ENCODE peak calls at places on chromosome 20, in four cellular contexts. W is WTC11, E is HepG2, S is K562. K is an unnamed sample.

GRCh38 chr20:35000922-35001595 is 45.4 kb downstream of the MYH7B start:
- DNase-seq in W (no peak), E (no peak), S (no peak), K (no peak)

GRCh38 chr20:23065438-23066201 is 16.1 kb upstream of the THBD start:
- DNase-seq in W (no peak), E (peak), S (no peak), K (no peak)

GRCh38 chr20:9112541-9113515 is 43.9 kb downstream of the PLCB4 start:
- DNase-seq in W (no peak), E (no peak), S (no peak), K (no peak)

GRCh38 chr20:57030611-57031600 is 235.5 kb downstream of the BMP7 start:
- DNase-seq in W (no peak), E (no peak), S (no peak), K (no peak)

GRCh38 chr20:36384022-36384619 is 78.0 kb downstream of the DLGAP4 start:
- DNase-seq in W (peak), E (peak), S (peak), K (peak)

GRCh38 chr20:25058051-25058796 is at the start of gene ACSS1:
- DNase-seq in W (peak), E (no peak), S (peak), K (peak)

GRCh38 chr20:18057106-18057993 is at the start of gene OVOL2:
- DNase-seq in W (peak), E (no peak), S (peak), K (no peak)

GRCh38 chr20:37968726-37969401 is 64.4 kb downstream of the TTI1 start:
- DNase-seq in W (no peak), E (no peak), S (no peak), K (no peak)

GRCh38 chr20:8860011-8860495 is 208.8 kb upstream of the PLCB4 start:
- DNase-seq in W (no peak), E (no peak), S (no peak), K (no peak)

GRCh38 chr20:21396921-21397340 is 395 bp downstream of the NKX2-4 start:
- DNase-seq in W (peak), E (no peak), S (no peak), K (peak)

GRCh38 chr20:35663813-35664543 is 722 bp downstream of the CPNE1 start:
- DNase-seq in W (peak), E (peak), S (peak), K (peak)

GRCh38 chr20:48338717-48339116 is 489.1 kb downstream of the PREX1 start:
- DNase-seq in W (no peak), E (no peak), S (no peak), K (no peak)

GRCh38 chr20:44594730-44595129 is 12.4 kb downstream of the PKIG start:
- DNase-seq in W (no peak), E (no peak), S (no peak), K (no peak)

GRCh38 chr20:56630086-56630493 is 984 bp downstream of the TFAP2C start:
- DNase-seq in W (peak), E (no peak), S (peak), K (peak)

GRCh38 chr20:54122189-54122588 is 51.6 kb downstream of the CYP24A1 start:
- DNase-seq in W (no peak), E (no peak), S (no peak), K (no peak)

GRCh38 chr20:24785141-24785924 is 163.7 kb upstream of the CST7 start:
- DNase-seq in W (no peak), E (no peak), S (no peak), K (no peak)

GRCh38 chr20:33843854-33844253 is 32.7 kb downstream of the CHMP4B start:
- DNase-seq in W (no peak), E (no peak), S (peak), K (no peak)

GRCh38 chr20:24957326-24957996 is 8.4 kb downstream of the CST7 start:
- DNase-seq in W (no peak), E (no peak), S (no peak), K (no peak)

DNA sequence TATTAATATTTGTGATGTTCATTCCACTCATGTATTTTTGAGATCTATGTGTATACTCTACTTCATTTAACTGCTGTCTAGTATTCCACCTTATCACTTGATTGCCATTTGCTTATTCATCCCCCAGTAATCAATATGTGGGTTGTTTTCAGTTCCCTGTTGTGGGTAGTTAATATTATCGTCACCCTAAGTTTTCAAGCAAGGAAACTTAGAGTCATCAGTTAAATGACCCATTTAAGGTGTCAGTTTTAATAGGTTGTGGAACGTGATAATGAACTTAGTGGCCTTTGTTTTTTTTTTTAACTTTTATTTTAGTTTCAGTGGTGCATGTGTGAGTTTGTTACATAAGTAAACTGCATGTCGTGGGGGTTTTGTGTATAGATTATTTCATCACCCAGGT is 90.3 kb downstream of the SLC24A3 start:
- DNase-seq in W (no peak), E (no peak), S (no peak), K (no peak)
- TF ChIP-seq SP1 in W (no peak), E (no peak), S (no peak), K (no peak)

GRCh38 chr20:50821257-50821921 is 26.5 kb downstream of the BCAS4 start:
- DNase-seq in W (no peak), E (no peak), S (no peak), K (no peak)

GRCh38 chr20:50821994-50822393 is 27.1 kb downstream of the BCAS4 start:
- DNase-seq in W (no peak), E (no peak), S (no peak), K (no peak)

GRCh38 chr20:50823319-50823718 is 28.5 kb downstream of the BCAS4 start:
- DNase-seq in W (no peak), E (no peak), S (no peak), K (no peak)

GRCh38 chr20:50826121-50826520 is 31.3 kb downstream of the BCAS4 start:
- DNase-seq in W (no peak), E (no peak), S (no peak), K (no peak)

DNA sequence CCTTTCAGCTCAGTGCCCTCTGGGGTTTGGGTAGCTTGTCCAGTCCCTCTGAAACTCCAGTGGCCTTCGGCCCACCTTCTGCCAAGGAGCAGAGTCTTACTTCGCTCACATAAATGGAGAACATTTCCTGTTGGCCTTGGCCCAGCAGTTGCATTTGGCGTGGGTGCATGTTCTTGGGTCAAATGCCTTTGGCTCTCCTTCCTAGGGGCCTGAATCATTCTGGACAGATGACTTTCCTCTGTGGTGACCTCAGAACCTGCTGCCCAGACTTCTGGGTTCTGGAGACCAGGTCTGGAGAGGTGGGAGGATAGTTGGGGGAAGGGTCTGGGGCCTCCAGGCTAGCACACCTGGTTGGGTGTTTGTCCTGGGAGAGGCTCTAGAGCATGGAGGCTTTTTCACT is 29.3 kb downstream of the BCAS4 start:
- DNase-seq in W (no peak), E (no peak), S (no peak), K (no peak)
- TF ChIP-seq ELF4 in W (no peak), E (no peak), S (no peak), K (no peak)

GRCh38 chr20:50464725-50465650 is 45.2 kb upstream of the PTPN1 start:
- DNase-seq in W (no peak), E (peak), S (no peak), K (no peak)

GRCh38 chr20:50467618-50468373 is 42.4 kb upstream of the PTPN1 start:
- DNase-seq in W (peak), E (peak), S (peak), K (peak)

GRCh38 chr20:50460608-50461268 is 49.4 kb upstream of the PTPN1 start:
- DNase-seq in W (peak), E (peak), S (peak), K (peak)

GRCh38 chr20:50462093-50462685 is 48.0 kb upstream of the PTPN1 start:
- DNase-seq in W (no peak), E (no peak), S (no peak), K (no peak)

GRCh38 chr20:50464026-50464724 is 46.0 kb upstream of the PTPN1 start:
- DNase-seq in W (peak), E (peak), S (peak), K (peak)
- TF ChIP-seq SP1 in W (no peak), E (no peak), S (peak), K (no peak)

DNA sequence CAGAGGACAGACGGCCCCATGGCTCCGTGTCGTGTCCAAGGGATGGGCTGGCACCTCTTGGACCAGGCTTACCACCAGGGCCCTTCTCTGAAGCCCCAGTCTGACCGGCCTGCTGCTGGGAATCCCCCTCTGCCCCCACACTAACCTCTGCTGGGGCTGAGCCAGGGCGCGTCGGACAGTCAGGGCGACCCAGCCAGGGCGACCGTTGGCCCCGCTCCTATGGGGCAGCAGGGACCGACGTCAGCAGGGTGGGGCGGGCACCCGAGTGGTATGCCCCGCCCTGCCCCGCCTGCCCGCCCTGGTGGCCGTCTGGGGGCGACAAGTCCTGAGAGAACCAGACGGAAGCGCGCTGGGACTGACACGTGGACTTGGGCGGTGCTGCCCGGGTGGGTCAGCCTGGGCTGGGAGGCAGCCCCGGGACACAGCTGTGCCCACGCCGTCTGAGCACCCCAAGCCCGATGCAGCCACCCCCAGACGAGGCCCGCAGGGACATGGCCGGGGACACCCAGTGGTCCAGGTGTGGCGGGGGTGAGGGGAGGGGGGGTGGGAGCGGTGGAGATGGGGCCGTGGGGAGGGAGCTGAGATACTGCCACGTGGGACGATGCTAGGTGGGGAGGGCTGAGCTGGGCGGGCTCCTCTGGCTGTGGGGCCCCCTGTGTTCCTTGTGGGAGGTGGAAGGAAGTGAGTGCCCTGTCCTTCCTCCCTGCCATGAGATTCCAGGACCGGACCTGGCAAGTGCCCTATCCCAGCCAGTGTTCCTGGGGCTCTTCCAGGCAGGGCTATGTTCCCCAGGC is at the start of gene SLC17A9:
- DNase-seq in W (peak), E (peak), S (no peak), K (no peak)
- TF ChIP-seq ELF4 in W (no peak), E (no peak), S (no peak), K (no peak)